ENCODE peak calls at places on chromosome 1, in nine cellular contexts. Z is lung; I is dorsolateral prefrontal cortex; J is NCI-H345; S is fibroblast of the conjunctiva; V is stimulated activated naive CD8-positive, alpha-beta T cell treated with anti-CD3 and anti-CD28 coated beads, Interleukin-15, Interleukin-2, amounts not matched to agents 100 U/mL and 50 U/mL, for 24 hours; C is amygdala; T is breast epithelium; B is skeletal muscle cell. M is an unnamed sample.
A peak's percentile ranks its signal among the peaks of the same experiment; 100 is the strongest.

GRCh38 chr1:244779410-244779809 is 56.0 kb upstream of the COX20 start:
- DNase-seq in Z (no peak), I (no peak), J (no peak), S (no peak), V (no peak), C (no peak), T (no peak), B (no peak), M (no peak)

GRCh38 chr1:84253891-84254290 is 47.6 kb upstream of the SAMD13 start:
- DNase-seq in Z (peak; percentile 51), I (peak; percentile 93), J (peak; percentile 32), S (peak; percentile 57), V (no peak), C (peak; percentile 88), T (peak; percentile 49), B (peak; percentile 83), M (no peak)

GRCh38 chr1:93685918-93686317 is 4.3 kb upstream of the BCAR3 start:
- DNase-seq in Z (no peak), I (no peak), J (no peak), S (no peak), V (no peak), C (no peak), T (no peak), B (no peak), M (no peak)

GRCh38 chr1:36580524-36580923 is 97.8 kb upstream of the CSF3R start:
- DNase-seq in Z (no peak), I (no peak), J (peak; percentile 17), S (no peak), V (no peak), C (no peak), T (no peak), B (no peak), M (no peak)

GRCh38 chr1:34985063-34985770 is at the start of gene TMEM35B:
- DNase-seq in Z (peak; percentile 74), I (peak; percentile 35), J (peak; percentile 65), S (no peak), V (peak; percentile 83), C (no peak), T (no peak), B (no peak), M (peak; percentile 63)

GRCh38 chr1:181554465-181554864 is 71.1 kb downstream of the CACNA1E start:
- DNase-seq in Z (no peak), I (peak; percentile 48), J (no peak), S (no peak), V (no peak), C (peak; percentile 28), T (no peak), B (no peak), M (no peak)

GRCh38 chr1:84386716-84387479 is 11.4 kb upstream of the DNASE2B start:
- DNase-seq in Z (no peak), I (no peak), J (no peak), S (no peak), V (no peak), C (no peak), T (no peak), B (no peak), M (no peak)

GRCh38 chr1:210239295-210240155 is 6.9 kb downstream of the SERTAD4 start:
- DNase-seq in Z (no peak), I (peak; percentile 54), J (no peak), S (peak; percentile 57), V (no peak), C (no peak), T (no peak), B (peak; percentile 82), M (no peak)

GRCh38 chr1:9615316-9616063 is 26.8 kb downstream of the TMEM201 start:
- DNase-seq in Z (peak; percentile 48), I (peak; percentile 34), J (no peak), S (no peak), V (peak; percentile 68), C (no peak), T (no peak), B (no peak), M (peak; percentile 37)

GRCh38 chr1:65221638-65222421 is 73.8 kb downstream of the AK4 start:
- DNase-seq in Z (no peak), I (no peak), J (peak; percentile 7), S (no peak), V (no peak), C (no peak), T (no peak), B (no peak), M (no peak)